ENCODE peak calls at places on chromosomes 3 and 15, in five cellular contexts. One of them, this sample, is unnamed.

GRCh38 chr3:70308760-70309159 is 3.7 kb downstream of the MDFIC2 start:
- DNase-seq in tibial nerve: no peak
- DNase-seq in GM23338: peak; percentile 64
- DNase-seq in dorsolateral prefrontal cortex: no peak
- DNase-seq in mesendoderm: peak; percentile 63
- DNase-seq in this sample: no peak

GRCh38 chr15:52912172-52912571 is 122.0 kb upstream of the ONECUT1 start:
- DNase-seq in tibial nerve: no peak
- DNase-seq in dorsolateral prefrontal cortex: no peak
- DNase-seq in GM23338: peak; percentile 78
- DNase-seq in mesendoderm: peak; percentile 74
- DNase-seq in this sample: no peak

GRCh38 chr15:99414755-99415731 is 150.7 kb upstream of the MEF2A start:
- DNase-seq in dorsolateral prefrontal cortex: no peak
- DNase-seq in tibial nerve: no peak
- DNase-seq in GM23338: no peak
- DNase-seq in mesendoderm: no peak
- DNase-seq in this sample: no peak

GRCh38 chr3:185270262-185270955 is 16.6 kb upstream of the EHHADH start:
- DNase-seq in mesendoderm: peak; percentile 83
- DNase-seq in GM23338: peak; percentile 72
- DNase-seq in dorsolateral prefrontal cortex: no peak
- DNase-seq in tibial nerve: no peak
- DNase-seq in this sample: no peak

GRCh38 chr15:64807051-64807749 is 18.2 kb downstream of the PIF1 start:
- DNase-seq in GM23338: peak; percentile 81
- DNase-seq in tibial nerve: no peak
- DNase-seq in dorsolateral prefrontal cortex: no peak
- DNase-seq in mesendoderm: peak; percentile 85
- DNase-seq in this sample: no peak

GRCh38 chr15:52699457-52699856 is 20.3 kb upstream of the ATOSA start:
- DNase-seq in GM23338: no peak
- DNase-seq in tibial nerve: no peak
- DNase-seq in dorsolateral prefrontal cortex: no peak
- DNase-seq in mesendoderm: peak; percentile 28
- DNase-seq in this sample: no peak

GRCh38 chr15:41849204-41849603 is 10.6 kb downstream of the PLA2G4B start:
- DNase-seq in dorsolateral prefrontal cortex: no peak
- DNase-seq in mesendoderm: no peak
- DNase-seq in tibial nerve: no peak
- DNase-seq in GM23338: no peak
- DNase-seq in this sample: no peak

GRCh38 chr3:69435274-69436262 is 49.7 kb upstream of the FRMD4B start:
- DNase-seq in dorsolateral prefrontal cortex: no peak
- DNase-seq in mesendoderm: no peak
- DNase-seq in GM23338: no peak
- DNase-seq in tibial nerve: no peak
- DNase-seq in this sample: no peak

GRCh38 chr15:38316311-38316710 is 63.7 kb downstream of the SPRED1 start:
- DNase-seq in GM23338: no peak
- DNase-seq in dorsolateral prefrontal cortex: no peak
- DNase-seq in mesendoderm: no peak
- DNase-seq in tibial nerve: no peak
- DNase-seq in this sample: no peak

GRCh38 chr3:33716227-33716626 is 1.8 kb downstream of the CLASP2 start:
- DNase-seq in dorsolateral prefrontal cortex: no peak
- DNase-seq in GM23338: no peak
- DNase-seq in tibial nerve: no peak
- DNase-seq in mesendoderm: no peak
- DNase-seq in this sample: no peak

GRCh38 chr3:105177558-105177957 is 189.2 kb upstream of the ALCAM start:
- DNase-seq in dorsolateral prefrontal cortex: no peak
- DNase-seq in tibial nerve: no peak
- DNase-seq in mesendoderm: no peak
- DNase-seq in GM23338: no peak
- DNase-seq in this sample: no peak

GRCh38 chr15:101458908-101459578 is 30.5 kb downstream of the PCSK6 start:
- DNase-seq in tibial nerve: no peak
- DNase-seq in dorsolateral prefrontal cortex: no peak
- DNase-seq in GM23338: no peak
- DNase-seq in mesendoderm: no peak
- DNase-seq in this sample: no peak

GRCh38 chr3:104273046-104273649 is 1093.6 kb upstream of the ALCAM start:
- DNase-seq in GM23338: peak; percentile 74
- DNase-seq in mesendoderm: peak; percentile 59
- DNase-seq in tibial nerve: peak; percentile 43
- DNase-seq in dorsolateral prefrontal cortex: no peak
- DNase-seq in this sample: no peak

GRCh38 chr15:37682304-37682703 is 252.1 kb upstream of the TMCO5A start:
- DNase-seq in tibial nerve: no peak
- DNase-seq in GM23338: peak; percentile 63
- DNase-seq in dorsolateral prefrontal cortex: no peak
- DNase-seq in mesendoderm: peak; percentile 68
- DNase-seq in this sample: no peak

GRCh38 chr3:195102609-195103467 is 168.1 kb downstream of the XXYLT1 start:
- DNase-seq in mesendoderm: peak; percentile 64
- DNase-seq in dorsolateral prefrontal cortex: no peak
- DNase-seq in tibial nerve: peak; percentile 24
- DNase-seq in GM23338: no peak
- DNase-seq in this sample: peak; percentile 26

GRCh38 chr3:11095932-11096265 is 58.4 kb upstream of the HRH1 start:
- DNase-seq in dorsolateral prefrontal cortex: no peak
- DNase-seq in tibial nerve: no peak
- DNase-seq in GM23338: peak; percentile 40
- DNase-seq in mesendoderm: peak; percentile 53
- DNase-seq in this sample: no peak

GRCh38 chr3:176357891-176358290 is 839.4 kb downstream of the TBL1XR1 start:
- DNase-seq in dorsolateral prefrontal cortex: no peak
- DNase-seq in GM23338: no peak
- DNase-seq in mesendoderm: no peak
- DNase-seq in tibial nerve: no peak
- DNase-seq in this sample: no peak

GRCh38 chr3:8668216-8668615 is 23.6 kb upstream of the SSUH2 start:
- DNase-seq in dorsolateral prefrontal cortex: no peak
- DNase-seq in GM23338: no peak
- DNase-seq in tibial nerve: no peak
- DNase-seq in mesendoderm: no peak
- DNase-seq in this sample: no peak

GRCh38 chr15:76576526-76577279 is 240.1 kb downstream of the ISL2 start:
- DNase-seq in tibial nerve: peak; percentile 68
- DNase-seq in mesendoderm: peak; percentile 12
- DNase-seq in GM23338: no peak
- DNase-seq in dorsolateral prefrontal cortex: no peak
- DNase-seq in this sample: no peak

GRCh38 chr3:161430307-161430706 is 59.0 kb upstream of the SPTSSB start:
- DNase-seq in mesendoderm: no peak
- DNase-seq in dorsolateral prefrontal cortex: no peak
- DNase-seq in GM23338: no peak
- DNase-seq in tibial nerve: no peak
- DNase-seq in this sample: no peak

GRCh38 chr3:62186967-62187366 is 186.4 kb downstream of the FEZF2 start:
- DNase-seq in tibial nerve: no peak
- DNase-seq in dorsolateral prefrontal cortex: no peak
- DNase-seq in GM23338: peak; percentile 78
- DNase-seq in mesendoderm: peak; percentile 64
- DNase-seq in this sample: no peak

GRCh38 chr15:100159436-100159835 is 182.3 kb downstream of the ADAMTS17 start:
- DNase-seq in mesendoderm: no peak
- DNase-seq in dorsolateral prefrontal cortex: no peak
- DNase-seq in GM23338: no peak
- DNase-seq in tibial nerve: no peak
- DNase-seq in this sample: no peak

GRCh38 chr3:162354343-162354742 is 857.7 kb downstream of the OTOL1 start:
- DNase-seq in mesendoderm: no peak
- DNase-seq in dorsolateral prefrontal cortex: no peak
- DNase-seq in GM23338: peak; percentile 10
- DNase-seq in tibial nerve: no peak
- DNase-seq in this sample: no peak

GRCh38 chr15:39426552-39427532 is 154.0 kb upstream of the THBS1 start:
- DNase-seq in mesendoderm: no peak
- DNase-seq in dorsolateral prefrontal cortex: no peak
- DNase-seq in GM23338: no peak
- DNase-seq in tibial nerve: peak; percentile 30
- DNase-seq in this sample: peak; percentile 81

GRCh38 chr15:38818156-38818745 is 253.6 kb upstream of the RASGRP1 start:
- DNase-seq in tibial nerve: no peak
- DNase-seq in GM23338: peak; percentile 23
- DNase-seq in mesendoderm: peak; percentile 16
- DNase-seq in dorsolateral prefrontal cortex: no peak
- DNase-seq in this sample: no peak

GRCh38 chr15:93244691-93245615 is 155.9 kb upstream of the RGMA start:
- DNase-seq in dorsolateral prefrontal cortex: no peak
- DNase-seq in mesendoderm: no peak
- DNase-seq in tibial nerve: no peak
- DNase-seq in GM23338: no peak
- DNase-seq in this sample: no peak

GRCh38 chr3:53147161-53147902 is 13.7 kb upstream of the PRKCD start:
- DNase-seq in mesendoderm: no peak
- DNase-seq in GM23338: no peak
- DNase-seq in tibial nerve: no peak
- DNase-seq in dorsolateral prefrontal cortex: no peak
- DNase-seq in this sample: no peak

GRCh38 chr15:65916664-65917406 is 47.5 kb downstream of the RAB11A start:
- DNase-seq in mesendoderm: peak; percentile 82
- DNase-seq in dorsolateral prefrontal cortex: peak; percentile 78
- DNase-seq in tibial nerve: peak; percentile 13
- DNase-seq in GM23338: peak; percentile 88
- DNase-seq in this sample: no peak

GRCh38 chr15:84944861-84945260 is 36.8 kb upstream of the PDE8A start:
- DNase-seq in mesendoderm: no peak
- DNase-seq in tibial nerve: no peak
- DNase-seq in dorsolateral prefrontal cortex: no peak
- DNase-seq in GM23338: no peak
- DNase-seq in this sample: no peak

GRCh38 chr3:38827791-38828190 is 11.8 kb upstream of the SCN10A start:
- DNase-seq in tibial nerve: no peak
- DNase-seq in GM23338: no peak
- DNase-seq in mesendoderm: no peak
- DNase-seq in dorsolateral prefrontal cortex: no peak
- DNase-seq in this sample: no peak

GRCh38 chr15:100833432-100834389 is 45.9 kb upstream of the ALDH1A3 start:
- DNase-seq in mesendoderm: no peak
- DNase-seq in GM23338: no peak
- DNase-seq in tibial nerve: no peak
- DNase-seq in dorsolateral prefrontal cortex: no peak
- DNase-seq in this sample: no peak

GRCh38 chr3:177811835-177812234 is 614.6 kb upstream of the TBL1XR1 start:
- DNase-seq in GM23338: no peak
- DNase-seq in dorsolateral prefrontal cortex: no peak
- DNase-seq in mesendoderm: no peak
- DNase-seq in tibial nerve: no peak
- DNase-seq in this sample: no peak

GRCh38 chr3:149764302-149764701 is 12.0 kb upstream of the COMMD2 start:
- DNase-seq in tibial nerve: no peak
- DNase-seq in dorsolateral prefrontal cortex: no peak
- DNase-seq in mesendoderm: no peak
- DNase-seq in GM23338: peak; percentile 11
- DNase-seq in this sample: no peak
- H3K27ac ChIP-seq in tibial nerve: no peak overlapping the region
- H3K27ac ChIP-seq in dorsolateral prefrontal cortex: no peak overlapping the region
- H3K27ac ChIP-seq in mesendoderm: no peak overlapping the region
- H3K27ac ChIP-seq in GM23338: no peak overlapping the region
- H3K27ac ChIP-seq in this sample: no peak overlapping the region

DNA sequence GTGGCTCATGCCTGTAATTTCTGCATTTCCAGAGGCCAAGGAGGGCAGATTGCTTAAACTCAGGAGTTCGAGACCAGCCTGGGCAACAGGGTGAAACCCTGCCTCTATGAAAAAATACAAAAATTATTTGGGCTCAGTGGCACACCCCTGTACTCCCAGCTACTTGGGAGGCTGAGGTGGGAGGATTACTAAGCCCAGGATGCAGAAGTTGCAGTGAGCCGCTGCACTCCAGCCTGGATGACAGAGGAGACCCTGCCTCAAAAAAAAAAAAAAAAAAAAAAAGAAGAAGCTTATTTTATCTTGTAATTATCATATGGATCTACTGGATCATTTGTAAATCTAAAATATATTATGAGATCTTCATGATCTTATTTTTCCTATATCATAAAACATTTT is 84.1 kb downstream of the PPCDC start:
- DNase-seq in dorsolateral prefrontal cortex: no peak
- DNase-seq in GM23338: no peak
- DNase-seq in mesendoderm: no peak
- DNase-seq in tibial nerve: no peak
- DNase-seq in this sample: no peak
- H3K27ac ChIP-seq in dorsolateral prefrontal cortex: no peak overlapping the region
- H3K27ac ChIP-seq in GM23338: no peak overlapping the region
- H3K27ac ChIP-seq in mesendoderm: no peak overlapping the region
- H3K27ac ChIP-seq in tibial nerve: no peak overlapping the region
- H3K27ac ChIP-seq in this sample: no peak overlapping the region

DNA sequence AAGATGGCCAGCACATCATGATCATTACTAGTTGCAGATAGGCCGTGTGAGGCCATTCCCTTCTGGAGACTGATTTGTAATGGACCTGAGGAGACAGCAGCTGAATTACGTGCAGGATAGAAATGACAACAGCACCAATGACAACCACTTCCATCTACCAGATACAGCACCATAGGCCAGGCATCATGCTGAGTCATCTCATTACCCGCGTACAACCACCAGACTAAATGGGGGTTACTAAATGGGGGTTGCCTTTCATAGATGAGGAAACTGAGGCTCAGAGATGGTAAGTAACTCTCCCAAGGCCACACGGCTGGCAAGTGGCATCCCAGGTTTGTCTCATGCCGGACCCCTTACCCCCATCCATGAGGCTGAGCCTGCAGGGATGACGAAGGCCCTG is 32.8 kb upstream of the FAM107A start:
- DNase-seq in GM23338: no peak
- DNase-seq in tibial nerve: no peak
- DNase-seq in mesendoderm: no peak
- DNase-seq in dorsolateral prefrontal cortex: no peak
- DNase-seq in this sample: no peak
- H3K27ac ChIP-seq in GM23338: no peak overlapping the region
- H3K27ac ChIP-seq in tibial nerve: no peak overlapping the region
- H3K27ac ChIP-seq in mesendoderm: no peak overlapping the region
- H3K27ac ChIP-seq in dorsolateral prefrontal cortex: no peak overlapping the region
- H3K27ac ChIP-seq in this sample: no peak overlapping the region

GRCh38 chr3:42014949-42015533 is 53.1 kb upstream of the ULK4 start:
- DNase-seq in dorsolateral prefrontal cortex: peak; percentile 43
- DNase-seq in GM23338: peak; percentile 59
- DNase-seq in mesendoderm: peak; percentile 55
- DNase-seq in tibial nerve: peak; percentile 30
- DNase-seq in this sample: no peak
- H3K27ac ChIP-seq in dorsolateral prefrontal cortex: peak overlapping the region; percentile 2
- H3K27ac ChIP-seq in GM23338: no peak overlapping the region
- H3K27ac ChIP-seq in mesendoderm: no peak overlapping the region
- H3K27ac ChIP-seq in tibial nerve: peak overlapping the region; percentile 90
- H3K27ac ChIP-seq in this sample: peak overlapping the region; percentile 71

DNA sequence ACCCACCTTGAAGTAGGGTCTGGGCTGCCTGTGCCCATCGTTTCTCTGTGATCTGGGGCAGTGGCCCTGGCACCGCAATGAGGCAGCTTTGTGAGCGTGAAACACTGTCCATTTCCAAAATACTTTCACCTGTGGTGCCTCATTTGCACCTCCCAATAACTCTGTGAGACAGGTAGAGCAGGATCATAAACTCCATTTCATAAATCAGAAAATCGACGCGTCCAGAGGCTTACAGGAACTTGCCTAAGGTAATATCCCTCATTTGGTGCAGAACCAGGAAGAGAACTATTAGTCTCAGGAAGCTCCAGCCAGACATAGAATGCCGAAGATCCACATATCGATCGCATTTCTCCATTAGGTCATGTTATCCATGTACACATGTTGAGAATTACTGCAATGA is 38.2 kb upstream of the SEMA4B start:
- DNase-seq in GM23338: no peak
- DNase-seq in tibial nerve: no peak
- DNase-seq in mesendoderm: no peak
- DNase-seq in dorsolateral prefrontal cortex: no peak
- DNase-seq in this sample: no peak
- H3K27ac ChIP-seq in GM23338: no peak overlapping the region
- H3K27ac ChIP-seq in tibial nerve: no peak overlapping the region
- H3K27ac ChIP-seq in mesendoderm: no peak overlapping the region
- H3K27ac ChIP-seq in dorsolateral prefrontal cortex: no peak overlapping the region
- H3K27ac ChIP-seq in this sample: peak overlapping the region; percentile 24